ENCODE peak calls at places on chromosomes 5 and 9, in nine cellular contexts. H, C, N, Q, D, J, F, X and W are unnamed samples.
A peak's percentile ranks its signal among the peaks of the same experiment; 100 is the strongest.

GRCh38 chr5:140261403-140262171 is 41.3 kb downstream of the PFDN1 start:
- DNase-seq in H (peak; percentile 83), C (peak; percentile 86), N (no peak), Q (peak; percentile 80), D (peak; percentile 34), J (peak; percentile 81), F (no peak), X (peak; percentile 62), W (no peak)

GRCh38 chr9:77005216-77005615 is 14.2 kb upstream of the FOXB2 start:
- DNase-seq in H (no peak), C (no peak), N (no peak), Q (no peak), D (no peak), J (no peak), F (no peak), X (no peak), W (no peak)

GRCh38 chr5:134070979-134071849 is 43.3 kb upstream of the TCF7 start:
- DNase-seq in H (no peak), C (no peak), N (no peak), Q (no peak), D (peak; percentile 67), J (no peak), F (peak; percentile 69), X (no peak), W (peak; percentile 70)

GRCh38 chr5:90227688-90228087 is 181.9 kb downstream of the CETN3 start:
- DNase-seq in H (no peak), C (no peak), N (no peak), Q (no peak), D (no peak), J (peak; percentile 76), F (no peak), X (no peak), W (no peak)

GRCh38 chr5:130708744-130709143 is 456.3 kb downstream of the HINT1 start:
- DNase-seq in H (no peak), C (no peak), N (no peak), Q (no peak), D (no peak), J (no peak), F (no peak), X (no peak), W (no peak)

GRCh38 chr5:174818430-174818829 is 94.0 kb downstream of the MSX2 start:
- DNase-seq in H (no peak), C (no peak), N (no peak), Q (no peak), D (no peak), J (no peak), F (no peak), X (no peak), W (no peak)

GRCh38 chr5:151155777-151156731 is 1.5 kb downstream of the ANXA6 start:
- DNase-seq in H (no peak), C (peak; percentile 65), N (no peak), Q (no peak), D (peak; percentile 49), J (peak; percentile 73), F (peak; percentile 38), X (no peak), W (no peak)

GRCh38 chr5:159337291-159337974 is 7.1 kb upstream of the IL12B start:
- DNase-seq in H (no peak), C (peak; percentile 80), N (no peak), Q (peak; percentile 91), D (no peak), J (no peak), F (peak; percentile 60), X (no peak), W (no peak)

GRCh38 chr5:155128786-155129512 is 115.4 kb downstream of the KIF4B start:
- DNase-seq in H (no peak), C (no peak), N (no peak), Q (peak; percentile 37), D (no peak), J (no peak), F (no peak), X (no peak), W (no peak)

GRCh38 chr9:124384849-124385248 is 30.4 kb downstream of the PSMB7 start:
- DNase-seq in H (no peak), C (no peak), N (no peak), Q (no peak), D (no peak), J (no peak), F (no peak), X (no peak), W (no peak)

DNA sequence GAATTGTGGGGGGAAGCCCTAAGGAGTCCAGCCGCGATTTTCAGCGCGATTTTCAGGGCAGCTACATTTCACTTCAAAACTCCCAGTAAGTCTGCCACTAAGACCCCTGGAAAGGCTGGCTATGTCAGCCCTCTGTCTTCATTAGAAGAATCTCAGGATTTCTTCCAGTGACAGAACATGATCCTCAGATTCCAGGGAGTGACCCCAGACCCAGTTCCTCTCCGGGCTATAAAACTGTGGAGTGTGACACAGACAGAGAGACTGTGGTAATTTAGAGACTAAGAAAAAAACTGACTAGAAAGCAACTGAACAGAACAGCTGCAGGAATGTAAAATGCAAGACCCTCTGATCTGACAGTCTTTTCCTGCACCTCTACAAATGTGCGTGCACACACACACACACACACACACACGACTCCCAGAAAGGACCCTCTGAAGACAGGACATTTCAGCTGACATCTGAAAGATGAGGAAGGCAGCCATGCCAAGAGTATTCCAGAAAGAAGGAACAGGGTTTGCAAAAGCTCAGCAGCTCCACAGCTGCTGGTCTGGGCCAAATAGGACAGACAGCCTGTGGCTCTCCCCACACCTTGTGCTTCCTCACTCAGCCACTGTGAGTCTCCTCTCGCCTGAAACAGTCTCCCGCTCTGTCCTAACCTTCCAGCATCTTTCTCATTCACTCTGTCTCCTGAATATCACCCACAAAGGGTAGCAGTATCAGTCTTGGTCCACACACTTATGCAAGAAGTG is 188.9 kb downstream of the PALM2AKAP2 start:
- DNase-seq in H (no peak), C (peak; percentile 41), N (no peak), Q (peak; percentile 8), D (no peak), J (no peak), F (no peak), X (no peak), W (no peak)
- TF ChIP-seq CTCF in H (no peak), C (peak; percentile 43), N (no peak), Q (peak; percentile 42), D (peak; percentile 37), J (no peak), F (no peak), X (no peak), W (peak; percentile 33)

GRCh38 chr9:100167176-100167575 is 68.1 kb downstream of the INVS start:
- DNase-seq in H (no peak), C (no peak), N (no peak), Q (peak; percentile 16), D (no peak), J (no peak), F (no peak), X (no peak), W (no peak)

GRCh38 chr9:100170556-100170955 is 71.5 kb downstream of the INVS start:
- DNase-seq in H (no peak), C (no peak), N (no peak), Q (peak; percentile 12), D (no peak), J (no peak), F (no peak), X (no peak), W (no peak)

GRCh38 chr9:100170085-100170484 is 71.0 kb downstream of the INVS start:
- DNase-seq in H (no peak), C (peak; percentile 7), N (no peak), Q (peak; percentile 30), D (no peak), J (no peak), F (no peak), X (no peak), W (no peak)

DNA sequence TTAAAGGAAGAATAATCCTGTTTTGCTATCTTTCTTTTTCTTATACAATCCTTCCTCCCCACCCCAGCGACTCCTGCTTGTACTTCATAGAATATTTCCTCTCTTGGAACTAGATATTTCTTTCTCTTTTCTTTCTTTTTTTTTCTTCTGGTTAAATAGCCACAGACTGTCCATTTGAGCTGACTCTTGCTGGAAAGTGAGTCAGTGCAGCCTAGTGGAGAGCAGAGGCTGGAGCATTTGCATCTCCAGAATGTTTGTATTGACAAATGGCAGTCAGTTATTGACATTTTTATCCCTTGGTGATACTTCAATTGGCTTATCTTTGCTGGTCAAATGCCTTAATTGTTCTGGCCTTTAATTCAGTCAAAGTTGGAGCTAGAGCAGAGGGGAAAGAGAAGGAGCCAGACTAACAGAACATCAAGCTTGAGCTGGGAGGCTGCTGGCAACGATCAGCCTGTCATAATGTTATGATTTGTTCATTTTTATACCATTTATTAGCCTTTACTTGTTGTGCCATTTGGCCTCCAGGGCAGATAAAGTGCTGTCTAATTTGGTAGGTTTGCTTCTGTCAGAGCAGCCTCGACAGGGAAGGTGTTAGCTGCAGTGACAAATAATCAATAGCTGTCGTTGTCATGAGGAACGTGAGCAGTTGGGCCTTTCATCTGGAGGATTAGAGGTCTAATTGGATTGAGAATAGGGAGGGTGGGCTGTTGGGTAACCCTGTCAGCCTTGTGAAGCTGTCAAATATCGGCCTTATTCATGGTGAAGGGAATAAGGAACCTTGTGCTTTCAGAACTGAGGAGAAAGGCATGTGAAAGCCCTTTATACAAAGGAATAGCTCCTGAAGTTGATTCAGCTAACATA is 69.1 kb downstream of the INVS start:
- DNase-seq in H (no peak), C (no peak), N (no peak), Q (no peak), D (no peak), J (no peak), F (no peak), X (no peak), W (no peak)
- TF ChIP-seq CTCF in H (no peak), C (peak; percentile 12), N (no peak), Q (peak; percentile 20), D (no peak), J (no peak), F (no peak), X (no peak), W (no peak)

GRCh38 chr5:144205141-144205551 is 34.5 kb downstream of the KCTD16 start:
- DNase-seq in H (no peak), C (peak; percentile 63), N (no peak), Q (no peak), D (no peak), J (peak; percentile 79), F (no peak), X (no peak), W (no peak)

GRCh38 chr5:144209421-144209820 is 38.7 kb downstream of the KCTD16 start:
- DNase-seq in H (no peak), C (no peak), N (no peak), Q (no peak), D (no peak), J (no peak), F (no peak), X (no peak), W (no peak)

GRCh38 chr5:144206136-144206535 is 35.5 kb downstream of the KCTD16 start:
- DNase-seq in H (no peak), C (peak; percentile 64), N (no peak), Q (no peak), D (no peak), J (no peak), F (no peak), X (no peak), W (no peak)

GRCh38 chr5:144203750-144204596 is 33.3 kb downstream of the KCTD16 start:
- DNase-seq in H (no peak), C (peak; percentile 91), N (no peak), Q (peak; percentile 46), D (peak; percentile 33), J (no peak), F (peak; percentile 61), X (peak; percentile 52), W (peak; percentile 34)

GRCh38 chr5:144207875-144208444 is 37.3 kb downstream of the KCTD16 start:
- DNase-seq in H (no peak), C (peak; percentile 54), N (no peak), Q (no peak), D (no peak), J (no peak), F (no peak), X (no peak), W (no peak)
- TF ChIP-seq CTCF in H (no peak), C (no peak), N (no peak), Q (no peak), D (no peak), J (no peak), F (no peak), X (no peak), W (no peak)

GRCh38 chr5:33180900-33181299 is 259.9 kb upstream of the TARS1 start:
- DNase-seq in H (no peak), C (peak; percentile 88), N (no peak), Q (peak; percentile 24), D (no peak), J (no peak), F (no peak), X (peak; percentile 29), W (no peak)
- TF ChIP-seq CTCF in H (no peak), C (peak; percentile 52), N (no peak), Q (peak; percentile 55), D (no peak), J (peak; percentile 34), F (no peak), X (peak; percentile 48), W (no peak)